ENCODE peak calls at places on chromosome 17, in four cellular contexts. A is WTC11, U is K562, N is HepG2. M is an unnamed sample.

GRCh38 chr17:53122966-53123365 is 699.8 kb upstream of the KIF2B start:
- DNase-seq in A (no peak), U (no peak), N (no peak), M (no peak)

GRCh38 chr17:59762022-59762825 is 54.8 kb downstream of the VMP1 start:
- DNase-seq in A (no peak), U (no peak), N (no peak), M (no peak)

GRCh38 chr17:32958418-32958817 is 30.5 kb downstream of the TMEM98 start:
- DNase-seq in A (no peak), U (no peak), N (no peak), M (no peak)

GRCh38 chr17:68391561-68392268 is 65.6 kb downstream of the WIPI1 start:
- DNase-seq in A (no peak), U (no peak), N (peak; percentile 84), M (no peak)

GRCh38 chr17:82435601-82436583 is 14.7 kb downstream of the CYBC1 start:
- DNase-seq in A (no peak), U (no peak), N (no peak), M (no peak)

GRCh38 chr17:71313866-71314265 is 807.0 kb upstream of the SOX9 start:
- DNase-seq in A (no peak), U (no peak), N (no peak), M (no peak)

GRCh38 chr17:37844158-37844976 is 79.8 kb upstream of the TBC1D3K start:
- DNase-seq in A (peak; percentile 88), U (peak; percentile 67), N (peak; percentile 56), M (peak; percentile 70)

GRCh38 chr17:53516643-53517042 is 306.1 kb upstream of the KIF2B start:
- DNase-seq in A (no peak), U (peak; percentile 1), N (no peak), M (no peak)

GRCh38 chr17:73142763-73143395 is 21.9 kb upstream of the SSTR2 start:
- DNase-seq in A (no peak), U (no peak), N (no peak), M (no peak)

GRCh38 chr17:72152392-72152727 is 31.5 kb downstream of the SOX9 start:
- DNase-seq in A (no peak), U (no peak), N (no peak), M (no peak)

GRCh38 chr17:62782730-62783260 is 25.3 kb downstream of the MARCHF10 start:
- DNase-seq in A (no peak), U (no peak), N (no peak), M (no peak)

GRCh38 chr17:68455756-68456528 is 1.4 kb downstream of the WIPI1 start:
- DNase-seq in A (no peak), U (no peak), N (peak; percentile 89), M (no peak)

GRCh38 chr17:16934836-16935235 is 37.1 kb downstream of the TNFRSF13B start:
- DNase-seq in A (peak; percentile 5), U (no peak), N (no peak), M (no peak)

GRCh38 chr17:14334919-14335318 is 34.0 kb downstream of the HS3ST3B1 start:
- DNase-seq in A (no peak), U (peak; percentile 70), N (no peak), M (no peak)

GRCh38 chr17:61150686-61151299 is 248.8 kb upstream of the TBX2 start:
- DNase-seq in A (no peak), U (no peak), N (no peak), M (no peak)

GRCh38 chr17:45428954-45429337 is 3.7 kb downstream of the ARHGAP27 start:
- DNase-seq in A (no peak), U (no peak), N (no peak), M (no peak)

GRCh38 chr17:15340966-15341365 is 431 bp downstream of the TEKT3 start:
- DNase-seq in A (peak; percentile 21), U (no peak), N (no peak), M (no peak)

GRCh38 chr17:63075969-63076368 is 109.9 kb downstream of the TANC2 start:
- DNase-seq in A (no peak), U (no peak), N (no peak), M (no peak)

GRCh38 chr17:72237223-72237622 is 116.4 kb downstream of the SOX9 start:
- DNase-seq in A (peak; percentile 25), U (no peak), N (no peak), M (no peak)

GRCh38 chr17:57612202-57613071 is 132.7 kb downstream of the CCDC182 start:
- DNase-seq in A (peak; percentile 41), U (peak; percentile 53), N (peak; percentile 27), M (peak; percentile 23)

GRCh38 chr17:57523926-57524634 is 221.0 kb downstream of the CCDC182 start:
- DNase-seq in A (no peak), U (no peak), N (no peak), M (no peak)

GRCh38 chr17:39081851-39082250 is 69.6 kb downstream of the PLXDC1 start:
- DNase-seq in A (no peak), U (no peak), N (no peak), M (no peak)

GRCh38 chr17:4221899-4222659 is 41.7 kb downstream of the ANKFY1 start:
- DNase-seq in A (no peak), U (no peak), N (no peak), M (no peak)

GRCh38 chr17:66939461-66940114 is 24.9 kb upstream of the CACNG4 start:
- DNase-seq in A (no peak), U (no peak), N (no peak), M (no peak)

GRCh38 chr17:61594294-61594825 is 3.3 kb upstream of the NACA2 start:
- DNase-seq in A (no peak), U (no peak), N (no peak), M (no peak)

GRCh38 chr17:81802048-81802758 is 1.7 kb upstream of the GCGR start:
- DNase-seq in A (no peak), U (no peak), N (no peak), M (no peak)

GRCh38 chr17:8226536-8227237 is 16.3 kb upstream of the AURKB start:
- DNase-seq in A (peak; percentile 81), U (peak; percentile 83), N (no peak), M (peak; percentile 59)

GRCh38 chr17:17114592-17115225 is 72.5 kb downstream of the MPRIP start:
- DNase-seq in A (no peak), U (no peak), N (no peak), M (no peak)

GRCh38 chr17:45355087-45355486 is 38.3 kb upstream of the MAP3K14 start:
- DNase-seq in A (peak; percentile 1), U (no peak), N (no peak), M (no peak)

GRCh38 chr17:57407287-57408063 is 151.2 kb downstream of the MSI2 start:
- DNase-seq in A (no peak), U (no peak), N (peak; percentile 99), M (no peak)

GRCh38 chr17:73209436-73209835 is 16.6 kb downstream of the COG1 start:
- DNase-seq in A (no peak), U (no peak), N (no peak), M (no peak)

GRCh38 chr17:45908460-45908859 is 14.1 kb downstream of the MAPT start:
- DNase-seq in A (no peak), U (no peak), N (no peak), M (no peak)

GRCh38 chr17:64032081-64032480 is 11.6 kb upstream of the ICAM2 start:
- DNase-seq in A (no peak), U (no peak), N (no peak), M (no peak)

GRCh38 chr17:82332669-82333278 is 792 bp downstream of the SECTM1 start:
- DNase-seq in A (no peak), U (peak; percentile 59), N (no peak), M (no peak)

GRCh38 chr17:44359001-44359400 is 4.7 kb downstream of the FAM171A2 start:
- DNase-seq in A (no peak), U (no peak), N (no peak), M (no peak)

GRCh38 chr17:39062846-39063680 is 88.4 kb downstream of the PLXDC1 start:
- DNase-seq in A (no peak), U (no peak), N (no peak), M (no peak)

GRCh38 chr17:56785396-56785795 is 48.3 kb downstream of the C17orf67 start:
- DNase-seq in A (no peak), U (no peak), N (no peak), M (no peak)

GRCh38 chr17:7806592-7806991 is 27.4 kb upstream of the KDM6B start:
- DNase-seq in A (no peak), U (no peak), N (no peak), M (no peak)

GRCh38 chr17:77465358-77466041 is 324.7 kb downstream of the SEC14L1 start:
- DNase-seq in A (no peak), U (peak; percentile 44), N (no peak), M (no peak)
- TF ChIP-seq ELF4 in A (no peak), U (no peak), N (no peak), M (no peak)

DNA sequence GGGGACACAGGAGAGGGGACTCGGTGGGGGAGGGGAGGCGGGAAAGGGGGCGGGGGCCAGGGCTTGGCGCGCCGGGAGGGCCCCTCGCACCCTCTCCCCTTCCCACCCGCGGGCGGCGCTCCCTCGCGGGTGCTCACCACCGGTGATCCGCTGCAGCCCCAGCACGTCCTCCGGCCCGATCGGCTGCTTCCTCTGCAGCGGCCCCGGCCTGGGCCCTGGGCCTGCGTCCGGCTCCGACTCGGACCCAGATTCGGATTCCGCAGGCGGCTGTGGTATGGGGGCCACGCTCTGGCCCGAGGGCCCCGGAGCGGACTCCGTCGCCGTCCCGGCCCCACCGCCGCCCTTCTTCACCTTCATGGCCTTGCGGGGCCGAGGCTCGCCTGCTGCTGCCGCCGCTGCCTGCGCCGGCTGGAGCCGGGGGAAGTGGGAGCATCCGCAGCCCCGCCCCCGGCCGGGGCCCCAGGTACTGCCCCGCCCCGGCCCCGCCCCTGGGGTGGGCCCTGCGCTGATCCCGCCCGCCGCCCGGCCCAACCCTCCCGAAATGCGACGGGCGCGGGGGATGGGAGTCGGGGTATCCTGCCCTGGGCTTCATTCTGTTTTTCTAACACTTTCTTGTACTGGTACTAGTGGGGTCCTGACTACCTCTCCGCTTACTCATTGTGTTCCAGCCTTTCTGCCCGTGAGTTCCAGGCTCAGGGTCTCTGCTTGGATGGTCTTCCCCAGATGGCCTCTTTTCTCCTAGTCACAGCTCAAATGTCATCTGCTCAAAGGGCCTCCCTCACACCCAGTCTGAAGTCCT is at the start of gene UNC119:
- DNase-seq in A (peak; percentile 83), U (peak; percentile 86), N (peak; percentile 38), M (peak; percentile 86)
- TF ChIP-seq ELF4 in A (peak; percentile 77), U (peak; percentile 5), N (no peak), M (no peak)

GRCh38 chr17:41555105-41555887 is 16.6 kb downstream of the KRT9 start:
- DNase-seq in A (no peak), U (no peak), N (no peak), M (no peak)
- TF ChIP-seq ELF4 in A (no peak), U (no peak), N (no peak), M (no peak)

GRCh38 chr17:80577876-80578275 is 33.2 kb downstream of the RPTOR start:
- DNase-seq in A (no peak), U (peak; percentile 33), N (no peak), M (no peak)
- TF ChIP-seq ELF4 in A (no peak), U (no peak), N (no peak), M (no peak)

GRCh38 chr17:77569846-77570564 is 388.5 kb upstream of the TNRC6C start:
- DNase-seq in A (no peak), U (no peak), N (no peak), M (no peak)
- TF ChIP-seq ELF4 in A (no peak), U (no peak), N (no peak), M (no peak)

GRCh38 chr17:47701603-47702002 is 7.6 kb downstream of the TBKBP1 start:
- DNase-seq in A (no peak), U (peak; percentile 70), N (no peak), M (no peak)
- TF ChIP-seq ELF4 in A (no peak), U (no peak), N (no peak), M (no peak)

GRCh38 chr17:50190278-50191069 is 11.0 kb downstream of the COL1A1 start:
- DNase-seq in A (no peak), U (no peak), N (no peak), M (no peak)
- TF ChIP-seq ELF4 in A (no peak), U (no peak), N (no peak), M (no peak)